ENCODE peak calls at places on chromosomes 13 and 19, in six cellular contexts. J is PC-3, Q is Karpas-422, G is MM.1S, R is GM23338, C is PC-9. I is an unnamed sample. For H3K27me3 and H3K9me2, the result is how much of the 10 kb centered on the place peaks cover.

GRCh38 chr19:51978882-51979281 is 7.8 kb downstream of the ZNF350 start:
- DNase-seq in J (no peak), Q (no peak), G (no peak), R (no peak), C (no peak), I (no peak)

GRCh38 chr19:49829200-49829599 is 11.1 kb downstream of the MED25 start:
- DNase-seq in J (no peak), Q (no peak), G (no peak), R (no peak), C (no peak), I (no peak)

GRCh38 chr13:60727140-60727539 is 330.1 kb downstream of the TDRD3 start:
- DNase-seq in J (no peak), Q (no peak), G (peak), R (no peak), C (no peak), I (no peak)

GRCh38 chr19:55379161-55379560 is 2.5 kb downstream of the TMEM190 start:
- DNase-seq in J (no peak), Q (no peak), G (no peak), R (no peak), C (no peak), I (no peak)

GRCh38 chr19:48645652-48646191 is at the start of gene CA11:
- DNase-seq in J (peak), Q (no peak), G (no peak), R (peak), C (no peak), I (peak)

GRCh38 chr19:55146078-55146647 is 2.8 kb downstream of the TNNT1 start:
- DNase-seq in J (peak), Q (peak), G (no peak), R (peak), C (peak), I (peak)

GRCh38 chr13:97499181-97499580 is 65.2 kb downstream of the RAP2A start:
- DNase-seq in J (peak), Q (no peak), G (no peak), R (no peak), C (no peak), I (no peak)

GRCh38 chr13:95267662-95268369 is 33.4 kb downstream of the ABCC4 start:
- DNase-seq in J (peak), Q (no peak), G (no peak), R (no peak), C (no peak), I (peak)

GRCh38 chr19:40312533-40312932 is 27.4 kb upstream of the AKT2 start:
- DNase-seq in J (no peak), Q (peak), G (no peak), R (peak), C (no peak), I (no peak)

GRCh38 chr13:40776232-40776631 is 5.2 kb upstream of the MRPS31 start:
- DNase-seq in J (no peak), Q (no peak), G (no peak), R (no peak), C (no peak), I (no peak)

GRCh38 chr13:66886248-66886647 is 343.9 kb downstream of the PCDH9 start:
- DNase-seq in J (no peak), Q (no peak), G (no peak), R (peak), C (no peak), I (no peak)

GRCh38 chr13:36131215-36131930 is at the start of gene DCLK1:
- DNase-seq in J (no peak), Q (no peak), G (no peak), R (peak), C (no peak), I (peak)

GRCh38 chr13:103788061-103788652 is 721.9 kb upstream of the SLC10A2 start:
- DNase-seq in J (peak), Q (peak), G (no peak), R (peak), C (no peak), I (no peak)

GRCh38 chr19:57512845-57513244 is 13.1 kb downstream of the ZNF773 start:
- DNase-seq in J (no peak), Q (peak), G (no peak), R (peak), C (no peak), I (peak)

GRCh38 chr13:44844786-44845185 is 144.5 kb downstream of the NUFIP1 start:
- DNase-seq in J (no peak), Q (peak), G (no peak), R (no peak), C (no peak), I (no peak)

GRCh38 chr13:70604448-70604847 is 496.2 kb upstream of the KLHL1 start:
- DNase-seq in J (no peak), Q (no peak), G (no peak), R (peak), C (no peak), I (no peak)

GRCh38 chr13:109687559-109688448 is 98.6 kb downstream of the IRS2 start:
- DNase-seq in J (no peak), Q (no peak), G (no peak), R (no peak), C (no peak), I (no peak)

GRCh38 chr19:43782689-43783231 is 2.0 kb upstream of the KCNN4 start:
- DNase-seq in J (no peak), Q (no peak), G (no peak), R (no peak), C (no peak), I (no peak)

GRCh38 chr19:12581100-12581499 is 29.5 kb downstream of the ZNF490 start:
- DNase-seq in J (no peak), Q (no peak), G (no peak), R (peak), C (no peak), I (no peak)

GRCh38 chr19:16764793-16765433 is 45.3 kb downstream of the NWD1 start:
- DNase-seq in J (no peak), Q (no peak), G (no peak), R (no peak), C (no peak), I (no peak)

GRCh38 chr19:5891938-5892771 is 11.4 kb downstream of the NDUFA11 start:
- DNase-seq in J (peak), Q (peak), G (no peak), R (peak), C (no peak), I (peak)

GRCh38 chr19:18290250-18291018 is 9.0 kb upstream of the JUND start:
- DNase-seq in J (no peak), Q (no peak), G (no peak), R (no peak), C (no peak), I (peak)

GRCh38 chr13:40485611-40486517 is 180.6 kb downstream of the FOXO1 start:
- DNase-seq in J (no peak), Q (no peak), G (peak), R (no peak), C (no peak), I (no peak)

GRCh38 chr13:63605403-63605802 is 2189.8 kb upstream of the PCDH20 start:
- DNase-seq in J (no peak), Q (no peak), G (no peak), R (no peak), C (no peak), I (no peak)

GRCh38 chr13:112078216-112078615 is 11.3 kb downstream of the SOX1 start:
- DNase-seq in J (no peak), Q (no peak), G (no peak), R (no peak), C (no peak), I (no peak)

GRCh38 chr13:112074139-112074710 is 7.3 kb downstream of the SOX1 start:
- DNase-seq in J (no peak), Q (no peak), G (no peak), R (no peak), C (no peak), I (no peak)

GRCh38 chr13:112078879-112079526 is 12.1 kb downstream of the SOX1 start:
- DNase-seq in J (no peak), Q (no peak), G (no peak), R (peak), C (peak), I (no peak)

GRCh38 chr13:112079696-112080095 is 12.7 kb downstream of the SOX1 start:
- DNase-seq in J (no peak), Q (no peak), G (no peak), R (no peak), C (no peak), I (no peak)

DNA sequence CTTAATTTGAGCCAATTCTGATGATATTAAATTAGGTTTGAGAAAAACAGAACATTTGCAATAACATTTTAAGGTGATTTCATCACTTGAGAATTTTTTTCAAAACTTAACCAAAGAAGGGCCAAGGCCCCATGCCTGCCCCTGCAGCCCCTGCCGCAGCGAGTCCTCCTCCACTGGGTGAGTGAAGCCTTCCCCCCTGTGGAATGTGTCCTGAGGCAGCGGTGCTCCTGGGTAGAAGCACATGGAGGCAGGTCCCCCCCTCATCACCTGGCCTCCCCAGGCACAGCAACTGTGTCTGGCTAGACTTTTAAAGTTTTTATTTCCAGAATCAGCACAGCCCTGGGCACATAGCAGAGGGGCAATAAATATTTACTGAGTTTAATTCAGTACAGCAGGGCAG is 10.8 kb downstream of the SOX1 start:
- DNase-seq in J (no peak), Q (no peak), G (no peak), R (no peak), C (no peak), I (no peak)
- H3K27me3 ChIP-seq in J (under half), Q (under half), G (under half), R (half or more), C (half or more), I (under half)

GRCh38 chr13:111278711-111279110 is 41.7 kb upstream of the TEX29 start:
- DNase-seq in J (no peak), Q (no peak), G (no peak), R (no peak), C (no peak), I (no peak)

GRCh38 chr13:111280666-111281577 is 39.5 kb upstream of the TEX29 start:
- DNase-seq in J (no peak), Q (no peak), G (no peak), R (no peak), C (no peak), I (peak)

GRCh38 chr13:111279253-111279652 is 41.2 kb upstream of the TEX29 start:
- DNase-seq in J (no peak), Q (no peak), G (no peak), R (no peak), C (no peak), I (no peak)

GRCh38 chr13:111281751-111282311 is 38.6 kb upstream of the TEX29 start:
- DNase-seq in J (no peak), Q (no peak), G (no peak), R (no peak), C (no peak), I (peak)

GRCh38 chr13:111280226-111280625 is 40.2 kb upstream of the TEX29 start:
- DNase-seq in J (no peak), Q (no peak), G (no peak), R (no peak), C (no peak), I (no peak)
- H3K9me2 ChIP-seq in J (under half), Q (under half), G (under half), R (under half), C (under half), I (under half)

GRCh38 chr19:36141039-36141914 is 1.4 kb downstream of the CAPNS1 start:
- DNase-seq in J (peak), Q (peak), G (peak), R (peak), C (peak), I (peak)

GRCh38 chr19:36139120-36139472 is 770 bp upstream of the CAPNS1 start:
- DNase-seq in J (no peak), Q (no peak), G (no peak), R (no peak), C (no peak), I (no peak)

GRCh38 chr19:36139473-36140288 is at the start of gene CAPNS1:
- DNase-seq in J (peak), Q (peak), G (peak), R (peak), C (peak), I (peak)

GRCh38 chr19:36140289-36141038 is 598 bp downstream of the CAPNS1 start:
- DNase-seq in J (peak), Q (peak), G (peak), R (peak), C (peak), I (peak)

GRCh38 chr19:36136975-36137686 is 2.7 kb upstream of the CAPNS1 start:
- DNase-seq in J (peak), Q (peak), G (peak), R (no peak), C (peak), I (peak)
- H3K4me3 ChIP-seq in J (peak), Q (no peak), G (peak), R (no peak), C (peak), I (peak)

DNA sequence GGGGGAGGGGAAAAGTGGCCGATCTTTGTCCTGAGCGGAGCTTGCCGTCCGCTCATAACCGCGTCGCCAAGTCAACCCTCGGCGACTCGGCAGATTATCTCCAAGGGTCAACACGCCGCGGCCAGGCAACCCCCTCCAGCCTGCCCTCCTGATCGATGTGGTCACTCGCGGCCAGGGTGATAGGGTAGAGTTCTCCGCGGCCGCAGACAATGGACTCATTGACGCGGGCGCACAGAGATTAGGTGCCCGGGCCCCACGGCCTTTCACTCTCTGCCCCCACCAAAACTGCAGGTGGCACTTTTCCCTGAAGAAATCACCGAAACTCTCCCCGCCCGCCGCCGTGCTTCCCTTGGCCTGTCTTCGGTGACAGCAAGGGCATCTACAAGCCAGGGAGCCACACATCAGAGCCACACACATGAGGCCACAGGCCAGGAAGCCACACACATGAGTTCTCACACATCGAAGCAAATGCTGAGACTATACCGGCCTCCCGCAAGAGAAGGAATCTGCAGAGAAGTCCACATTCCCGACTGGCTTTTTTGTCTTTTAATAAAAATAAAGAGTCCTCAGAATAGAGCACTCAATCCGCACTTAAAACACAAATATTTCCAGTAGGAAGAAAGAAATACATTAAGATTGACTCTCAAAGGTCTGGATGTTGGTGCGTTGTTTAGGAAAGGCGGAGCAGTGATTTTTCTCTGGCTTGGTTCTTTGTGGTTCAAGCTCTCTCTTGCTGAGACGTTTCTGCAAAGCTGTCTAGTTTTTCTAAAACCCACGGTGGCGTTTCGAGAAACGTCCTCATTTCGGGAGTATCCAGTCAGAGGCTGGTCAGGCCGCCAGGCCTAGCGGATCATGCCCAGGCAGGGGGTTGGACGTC is 1.5 kb upstream of the PDX1 start:
- DNase-seq in J (no peak), Q (no peak), G (no peak), R (peak), C (no peak), I (no peak)
- H3K27me3 ChIP-seq in J (under half), Q (under half), G (under half), R (half or more), C (under half), I (half or more)

GRCh38 chr13:42969558-42970172 is 22.4 kb downstream of the EPSTI1 start:
- DNase-seq in J (peak), Q (peak), G (peak), R (peak), C (no peak), I (peak)

GRCh38 chr13:42959615-42960014 is 32.4 kb downstream of the EPSTI1 start:
- DNase-seq in J (no peak), Q (no peak), G (no peak), R (no peak), C (no peak), I (no peak)

GRCh38 chr13:42968906-42969305 is 23.1 kb downstream of the EPSTI1 start:
- DNase-seq in J (peak), Q (no peak), G (no peak), R (peak), C (no peak), I (no peak)

GRCh38 chr13:42967660-42968059 is 24.4 kb downstream of the EPSTI1 start:
- DNase-seq in J (peak), Q (no peak), G (no peak), R (no peak), C (no peak), I (no peak)

DNA sequence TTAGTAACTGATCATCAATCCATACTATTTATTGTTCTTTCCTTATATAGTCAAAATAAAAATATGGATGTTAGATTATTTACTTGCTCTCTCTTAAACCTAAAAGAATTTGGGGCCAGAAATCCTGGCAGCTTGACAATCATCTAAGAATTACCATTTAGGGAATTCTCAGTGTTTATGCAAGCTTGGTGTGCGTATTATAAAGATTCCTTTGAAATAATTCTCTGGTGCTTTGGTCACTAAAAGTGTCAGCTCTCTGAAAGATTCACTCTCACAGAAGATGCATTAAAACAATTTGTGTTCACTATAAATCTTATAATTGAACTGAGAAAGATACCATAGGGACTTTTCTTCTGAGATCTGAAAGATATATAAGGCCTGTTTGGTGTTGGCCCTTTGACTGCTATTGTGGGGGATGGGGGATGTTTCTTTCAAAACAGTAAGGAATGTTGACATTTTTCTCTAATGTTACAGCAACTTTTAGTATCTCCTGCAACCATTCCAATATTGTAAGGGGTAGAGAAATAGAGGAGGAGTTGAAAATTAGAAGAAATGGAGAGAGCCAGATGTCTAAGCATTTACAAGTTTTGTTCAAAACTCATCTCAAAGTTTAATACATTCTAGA is 27.2 kb downstream of the EPSTI1 start:
- DNase-seq in J (no peak), Q (no peak), G (no peak), R (no peak), C (no peak), I (no peak)
- H3K9me2 ChIP-seq in J (under half), Q (under half), G (under half), R (under half), C (under half), I (under half)

DNA sequence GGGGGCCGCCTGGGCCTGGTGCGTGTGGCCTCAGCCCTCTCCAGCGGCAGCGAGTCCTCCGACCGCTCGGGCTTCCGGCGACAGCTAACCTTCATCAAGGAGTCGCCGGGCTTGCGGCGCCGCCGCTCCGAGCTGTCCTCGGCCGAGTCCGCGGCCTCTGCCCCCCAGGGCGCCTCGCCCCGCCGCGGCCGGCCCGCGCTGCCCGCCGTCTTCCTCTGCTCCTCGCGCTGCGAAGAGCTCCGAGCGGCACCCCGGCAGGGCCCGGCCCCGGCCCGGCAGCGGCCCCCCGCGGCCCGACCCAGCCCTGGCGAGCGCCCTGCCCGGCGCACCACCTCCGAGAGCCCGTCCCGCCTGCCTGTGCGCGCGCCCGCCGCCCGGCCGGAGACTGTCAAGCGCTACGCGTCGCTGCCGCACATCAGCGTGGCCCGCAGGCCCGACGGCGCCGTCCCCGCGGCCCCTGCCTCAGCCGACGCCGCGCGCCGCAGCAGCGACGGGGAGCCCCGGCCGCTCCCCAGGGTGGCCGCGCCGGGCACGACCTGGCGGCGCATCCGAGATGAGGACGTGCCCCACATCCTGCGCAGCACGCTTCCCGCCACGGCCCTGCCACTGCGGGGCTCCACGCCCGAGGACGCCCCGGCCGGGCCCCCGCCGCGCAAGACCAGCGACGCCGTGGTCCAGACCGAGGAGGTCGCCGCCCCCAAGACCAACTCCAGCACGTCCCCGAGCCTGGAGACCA is 9.6 kb downstream of the C19orf25 start:
- DNase-seq in J (peak), Q (peak), G (no peak), R (no peak), C (no peak), I (peak)
- H3K4me3 ChIP-seq in J (peak), Q (peak), G (no peak), R (peak), C (no peak), I (peak)

GRCh38 chr13:26197298-26197697 is 24.8 kb downstream of the RNF6 start:
- DNase-seq in J (no peak), Q (no peak), G (no peak), R (no peak), C (no peak), I (no peak)

GRCh38 chr13:26200811-26201210 is 21.3 kb downstream of the RNF6 start:
- DNase-seq in J (no peak), Q (no peak), G (no peak), R (no peak), C (no peak), I (peak)

GRCh38 chr13:26202365-26202972 is 19.6 kb downstream of the RNF6 start:
- DNase-seq in J (no peak), Q (no peak), G (no peak), R (no peak), C (no peak), I (peak)

GRCh38 chr13:26198116-26198515 is 24.0 kb downstream of the RNF6 start:
- DNase-seq in J (no peak), Q (no peak), G (no peak), R (no peak), C (no peak), I (no peak)
- H3K27me3 ChIP-seq in J (under half), Q (under half), G (under half), R (under half), C (under half), I (under half)